ENCODE peak calls at places on chromosomes 4 and X, in five cellular contexts. G, M, T, B and J are unnamed samples.

GRCh38 chr4:149825336-149825735 is 9.7 kb upstream of the IQCM start:
- DNase-seq in T (no peak), M (no peak), G (no peak), B (no peak), J (no peak)

GRCh38 chr4:121049072-121049599 is 23.2 kb downstream of the NDNF start:
- DNase-seq in G (no peak), B (no peak), T (no peak), M (no peak), J (no peak)

GRCh38 chrX:145620666-145621065 is 197.0 kb upstream of the SLITRK2 start:
- DNase-seq in T (no peak), B (no peak), M (no peak), G (no peak), J (no peak)

GRCh38 chr4:105306158-105306781 is 159.6 kb downstream of the TET2 start:
- DNase-seq in G (peak; percentile 5), B (no peak), T (no peak), M (no peak), J (peak; percentile 35)

GRCh38 chrX:7068939-7069367 is 78.6 kb upstream of the STS start:
- DNase-seq in M (no peak), T (no peak), G (no peak), B (no peak), J (no peak)

GRCh38 chr4:86453044-86453501 is 93.2 kb upstream of the MAPK10 start:
- DNase-seq in B (no peak), G (peak; percentile 20), M (peak; percentile 15), T (peak; percentile 33), J (peak; percentile 54)

GRCh38 chrX:108437789-108438623 is at the start of gene COL4A6:
- DNase-seq in G (no peak), M (no peak), B (no peak), T (peak; percentile 37), J (peak; percentile 40)

GRCh38 chr4:123096038-123096437 is 173.6 kb upstream of the NUDT6 start:
- DNase-seq in T (peak; percentile 30), B (no peak), M (no peak), G (no peak), J (no peak)

GRCh38 chr4:116005806-116006088 is 892.3 kb upstream of the NDST4 start:
- DNase-seq in M (no peak), B (no peak), T (no peak), G (no peak), J (no peak)

DNA sequence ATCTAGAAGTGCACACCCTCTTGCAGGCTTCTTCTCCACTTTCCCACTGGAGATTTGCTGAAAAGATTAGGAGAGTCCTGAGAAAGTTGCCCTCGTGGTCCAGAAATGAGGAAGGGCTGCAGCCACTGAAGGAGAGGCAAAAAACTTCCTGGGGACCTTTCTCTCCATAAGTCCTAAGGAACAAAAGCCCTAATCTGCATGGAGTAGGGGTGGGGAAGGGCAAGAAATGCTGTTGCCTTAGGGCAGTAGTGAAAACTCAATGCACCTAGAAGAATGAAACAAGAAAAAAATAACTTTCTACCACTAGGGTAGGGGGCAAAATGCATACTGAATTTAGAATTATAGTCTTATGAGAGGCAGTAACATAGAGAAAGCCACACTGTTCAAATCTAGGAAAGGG is 1408.8 kb downstream of the PCDH19 start:
- DNase-seq in M (no peak), B (no peak), T (no peak), G (no peak), J (no peak)
- H3K27me3 ChIP-seq in M (no peaks in the 10 kb centered on the region), B (no peaks in the 10 kb centered on the region), T (no peaks in the 10 kb centered on the region), G (no peaks in the 10 kb centered on the region), J (no peaks in the 10 kb centered on the region)

GRCh38 chrX:50407976-50408375 is 62.6 kb downstream of the DGKK start:
- DNase-seq in B (no peak), T (no peak), M (no peak), G (no peak), J (no peak)

GRCh38 chrX:50402886-50403285 is 67.7 kb downstream of the DGKK start:
- DNase-seq in T (no peak), M (no peak), B (no peak), G (no peak), J (no peak)

GRCh38 chrX:50403903-50404302 is 66.7 kb downstream of the DGKK start:
- DNase-seq in T (no peak), B (no peak), G (no peak), M (no peak), J (no peak)
- H3K27me3 ChIP-seq in T (peaks cover 11% of the 10 kb centered on the region), B (peaks cover 15% of the 10 kb centered on the region), G (no peaks in the 10 kb centered on the region), M (no peaks in the 10 kb centered on the region), J (no peaks in the 10 kb centered on the region)

GRCh38 chrX:138853936-138854335 is 142.4 kb upstream of the FGF13 start:
- DNase-seq in G (peak; percentile 25), T (no peak), M (no peak), B (no peak), J (no peak)
- H3K27me3 ChIP-seq in G (no peaks in the 10 kb centered on the region), T (no peaks in the 10 kb centered on the region), M (no peaks in the 10 kb centered on the region), B (no peaks in the 10 kb centered on the region), J (no peaks in the 10 kb centered on the region)

GRCh38 chr4:57329279-57329678 is 219.1 kb upstream of the IGFBP7 start:
- DNase-seq in G (no peak), T (no peak), B (no peak), M (no peak), J (no peak)
- H3K27me3 ChIP-seq in G (no peaks in the 10 kb centered on the region), T (peaks cover 12% of the 10 kb centered on the region), B (no peaks in the 10 kb centered on the region), M (no peaks in the 10 kb centered on the region), J (no peaks in the 10 kb centered on the region)

DNA sequence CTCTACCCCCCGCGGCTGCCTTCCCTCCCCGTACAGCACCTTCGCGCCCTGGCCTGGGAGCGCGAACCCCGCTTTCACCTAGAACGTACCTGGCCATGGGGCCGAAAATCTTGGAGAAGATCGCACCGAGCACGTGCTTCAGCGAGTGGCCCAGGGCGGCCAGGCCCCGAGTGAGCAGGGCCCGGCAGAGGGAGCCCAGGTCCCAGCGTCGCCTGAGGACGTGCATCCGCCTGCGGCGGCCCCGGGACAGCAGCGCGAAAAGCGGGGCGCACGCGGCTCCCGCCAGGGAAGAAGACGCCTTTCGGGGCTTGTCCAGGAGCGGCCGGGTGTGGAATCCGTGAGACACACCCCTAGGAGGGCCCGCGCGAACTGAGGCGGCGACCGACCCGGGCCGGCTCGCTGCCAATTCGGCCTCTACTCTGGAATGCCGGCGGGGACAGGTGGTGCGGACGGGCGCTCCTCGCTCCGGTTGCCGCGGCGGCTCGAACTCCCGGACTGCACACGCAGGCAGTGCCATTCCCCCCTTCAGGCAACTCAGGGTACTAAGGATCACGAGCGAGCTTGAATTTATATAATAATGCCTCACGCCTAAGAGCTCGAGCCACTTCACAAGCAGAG is at the start of gene HS6ST2:
- DNase-seq in M (no peak), T (peak; percentile 14), B (peak; percentile 48), G (no peak), J (peak; percentile 76)
- H3K27me3 ChIP-seq in M (no peaks in the 10 kb centered on the region), T (peaks cover 73% of the 10 kb centered on the region), B (peaks cover 50% of the 10 kb centered on the region), G (peaks cover 9% of the 10 kb centered on the region), J (no peaks in the 10 kb centered on the region)

DNA sequence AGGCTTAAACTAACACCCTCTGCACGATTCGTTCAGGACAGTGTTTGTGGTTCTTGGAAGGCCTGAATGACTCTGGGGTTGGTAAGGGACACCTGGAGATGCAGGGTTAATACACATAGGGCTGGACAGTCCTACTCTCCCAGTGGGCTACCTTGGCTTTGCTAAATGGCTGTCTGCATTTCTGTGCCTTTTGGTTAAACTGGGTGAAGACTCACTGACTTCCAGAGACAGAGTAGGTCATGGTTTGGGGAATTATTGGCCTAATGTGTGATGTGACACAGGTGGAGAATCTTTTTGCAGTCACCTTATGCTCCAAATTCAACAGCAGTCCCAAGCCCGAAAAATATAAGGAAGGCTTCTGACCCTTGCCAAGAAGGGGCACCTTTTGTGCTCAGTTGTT is 10.5 kb downstream of the POU4F2 start:
- DNase-seq in B (no peak), M (no peak), G (no peak), T (no peak), J (no peak)
- H3K27me3 ChIP-seq in B (peaks cover 92% of the 10 kb centered on the region), M (no peaks in the 10 kb centered on the region), G (peaks cover 92% of the 10 kb centered on the region), T (peaks cover 91% of the 10 kb centered on the region), J (peaks cover 1% of the 10 kb centered on the region)

GRCh38 chr4:6562931-6563901 is 11.8 kb upstream of the MAN2B2 start:
- DNase-seq in T (peak; percentile 7), G (no peak), B (no peak), M (no peak), J (no peak)
- H3K27me3 ChIP-seq in T (peaks cover 77% of the 10 kb centered on the region), G (peaks cover 36% of the 10 kb centered on the region), B (peaks cover 77% of the 10 kb centered on the region), M (no peaks in the 10 kb centered on the region), J (no peaks in the 10 kb centered on the region)

GRCh38 chrX:115632455-115632854 is 71.5 kb downstream of the PLS3 start:
- DNase-seq in G (peak; percentile 60), B (no peak), T (no peak), M (no peak), J (no peak)
- H3K27me3 ChIP-seq in G (no peaks in the 10 kb centered on the region), B (peaks cover 22% of the 10 kb centered on the region), T (peaks cover 37% of the 10 kb centered on the region), M (no peaks in the 10 kb centered on the region), J (no peaks in the 10 kb centered on the region)

DNA sequence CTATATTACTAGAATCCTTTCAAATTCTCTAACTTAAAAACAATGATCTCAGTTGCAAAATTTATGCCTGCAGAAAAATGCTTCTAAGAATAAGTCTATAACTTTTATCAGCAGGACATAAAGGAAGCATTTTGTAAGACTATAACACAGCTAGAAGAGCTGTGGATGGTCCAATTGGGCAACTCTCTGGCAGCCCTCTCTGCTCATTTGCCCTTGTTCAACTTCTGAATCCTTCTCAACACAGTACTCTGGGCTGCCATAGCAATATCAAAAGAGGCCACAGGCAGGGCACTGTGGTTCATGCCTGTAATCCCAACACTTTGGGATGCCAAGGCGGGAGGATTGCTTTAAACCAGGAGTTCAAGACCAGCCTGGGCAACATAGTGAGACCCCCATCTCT is 88.5 kb downstream of the MID1 start:
- DNase-seq in T (no peak), M (no peak), B (no peak), G (no peak), J (no peak)
- H3K27me3 ChIP-seq in T (no peaks in the 10 kb centered on the region), M (no peaks in the 10 kb centered on the region), B (no peaks in the 10 kb centered on the region), G (no peaks in the 10 kb centered on the region), J (no peaks in the 10 kb centered on the region)